ENCODE peak calls at places on chromosome 5, in ten cellular contexts. O, E, L, R, I, Z, V, X, N and S are unnamed samples.

GRCh38 chr5:152246401-152246800 is 158.7 kb downstream of the NMUR2 start:
- DNase-seq in O (no peak), E (no peak), L (peak), R (peak), I (peak), Z (no peak), V (no peak), X (peak), N (peak), S (peak)

GRCh38 chr5:140795259-140795641 is 598 bp downstream of the PCDHA2 start:
- DNase-seq in O (no peak), E (no peak), L (peak), R (no peak), I (no peak), Z (no peak), V (no peak), X (no peak), N (peak), S (no peak)

GRCh38 chr5:10235350-10235749 is 14.3 kb downstream of the ATPSCKMT start:
- DNase-seq in O (no peak), E (no peak), L (no peak), R (no peak), I (peak), Z (no peak), V (no peak), X (no peak), N (no peak), S (peak)

GRCh38 chr5:106418196-106418595 is 1252.5 kb downstream of the EFNA5 start:
- DNase-seq in O (no peak), E (no peak), L (peak), R (no peak), I (peak), Z (no peak), V (no peak), X (no peak), N (no peak), S (no peak)

GRCh38 chr5:68749648-68750047 is 344.2 kb upstream of the SLC30A5 start:
- DNase-seq in O (no peak), E (no peak), L (no peak), R (no peak), I (no peak), Z (no peak), V (no peak), X (no peak), N (no peak), S (no peak)

GRCh38 chr5:134904621-134905245 is at the start of gene PCBD2:
- DNase-seq in O (peak), E (peak), L (peak), R (peak), I (peak), Z (peak), V (peak), X (peak), N (peak), S (peak)

GRCh38 chr5:67038817-67039603 is 157.6 kb downstream of the CD180 start:
- DNase-seq in O (no peak), E (no peak), L (peak), R (no peak), I (peak), Z (no peak), V (no peak), X (no peak), N (no peak), S (peak)

GRCh38 chr5:9090381-9091026 is 455.4 kb downstream of the SEMA5A start:
- DNase-seq in O (no peak), E (no peak), L (no peak), R (no peak), I (no peak), Z (no peak), V (no peak), X (no peak), N (no peak), S (no peak)

GRCh38 chr5:80229902-80230255 is 26.0 kb downstream of the SERINC5 start:
- DNase-seq in O (peak), E (no peak), L (no peak), R (no peak), I (no peak), Z (no peak), V (no peak), X (no peak), N (no peak), S (no peak)

GRCh38 chr5:139146809-139147742 is 51.1 kb downstream of the SIL1 start:
- DNase-seq in O (no peak), E (no peak), L (peak), R (no peak), I (no peak), Z (no peak), V (no peak), X (no peak), N (no peak), S (no peak)

GRCh38 chr5:40428129-40428528 is 251.6 kb upstream of the PTGER4 start:
- DNase-seq in O (no peak), E (no peak), L (peak), R (no peak), I (peak), Z (no peak), V (no peak), X (no peak), N (no peak), S (peak)

DNA sequence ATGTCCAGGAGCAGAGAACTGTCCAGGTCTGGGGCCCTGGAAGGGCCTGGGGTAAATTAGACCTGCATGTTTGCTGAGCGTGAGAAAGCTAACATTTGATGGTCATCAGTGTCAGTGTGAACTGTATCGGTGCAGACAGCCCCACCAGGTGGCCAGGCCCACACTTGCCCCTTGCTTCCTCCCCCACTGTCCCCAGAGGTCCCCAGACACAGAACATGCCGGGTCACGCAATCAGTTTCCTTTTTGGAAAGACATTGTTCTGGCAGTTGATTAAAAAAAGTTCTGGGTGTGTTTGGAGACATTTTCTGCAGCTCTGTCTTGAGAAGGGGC is 1.5 kb downstream of the NKD2 start:
- DNase-seq in O (peak), E (no peak), L (no peak), R (no peak), I (no peak), Z (peak), V (no peak), X (no peak), N (no peak), S (no peak)
- TF ChIP-seq CTCF in O (no peak), E (no peak), L (no peak), R (no peak), I (no peak), Z (no peak), V (peak), X (peak), N (peak), S (no peak)

DNA sequence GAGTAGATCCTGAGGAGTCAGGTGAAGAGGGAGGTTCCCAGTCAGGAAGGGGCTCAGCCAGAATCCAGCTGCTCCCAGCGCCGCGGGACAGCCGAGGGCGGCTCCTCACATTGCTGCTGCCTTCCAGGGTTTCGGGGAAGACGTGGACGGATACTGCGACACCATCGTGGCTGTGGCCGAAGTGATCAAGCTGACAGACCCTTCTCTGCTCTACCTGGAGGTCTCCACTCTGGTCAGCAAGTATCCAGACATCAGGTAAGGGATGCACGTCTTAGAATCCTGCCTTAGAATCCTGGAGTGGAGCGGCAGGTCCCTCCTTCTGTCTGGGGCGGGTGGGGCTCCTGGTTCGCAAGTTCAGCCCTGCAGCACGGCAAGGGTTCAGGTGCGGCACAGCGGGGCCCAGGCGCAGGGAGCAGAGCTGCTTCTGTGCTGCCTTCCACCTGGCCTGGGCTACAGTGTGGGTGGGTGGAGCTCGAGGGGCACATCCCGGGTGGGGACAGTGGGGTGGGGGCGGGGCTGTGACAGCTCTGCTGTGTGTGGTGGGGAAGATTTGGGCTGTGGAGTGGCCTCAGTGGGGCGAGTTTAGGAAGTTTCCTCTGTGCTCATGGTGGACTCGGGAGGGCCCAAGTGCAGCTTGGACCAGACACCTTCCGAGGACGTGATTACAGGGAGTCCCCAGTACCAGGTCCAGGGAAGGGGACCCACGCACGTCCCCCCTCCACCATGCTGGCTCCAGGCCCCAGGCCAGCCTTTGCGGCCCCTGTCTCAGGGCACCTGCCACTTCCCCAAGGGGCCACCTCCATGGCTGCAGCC is 22.8 kb downstream of the EXOC3 start:
- DNase-seq in O (no peak), E (peak), L (no peak), R (no peak), I (no peak), Z (peak), V (peak), X (peak), N (no peak), S (no peak)
- H3K4me3 ChIP-seq in O (no peak), E (no peak), L (no peak), R (no peak), I (no peak), Z (no peak), V (no peak), X (no peak), N (no peak), S (no peak)

DNA sequence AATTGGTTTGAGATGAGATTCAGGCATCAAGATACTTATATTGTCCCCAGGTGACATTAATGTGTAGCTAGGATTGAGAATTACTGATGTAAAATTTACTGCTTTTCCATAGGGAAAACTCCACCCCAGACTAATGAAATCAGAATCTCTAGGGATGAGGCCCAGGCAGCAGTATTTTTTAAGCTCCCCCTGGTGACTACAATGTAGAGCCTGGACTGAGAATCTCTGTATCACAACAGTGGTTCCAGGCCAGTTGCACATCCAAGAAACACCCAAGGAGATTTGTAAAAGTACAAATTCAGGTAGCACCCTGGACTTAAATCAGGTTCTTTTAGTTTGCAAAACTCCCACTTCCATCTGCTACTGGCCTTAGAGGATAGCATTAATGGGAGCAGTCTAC is 185.7 kb downstream of the MARCHF11 start:
- DNase-seq in O (no peak), E (no peak), L (peak), R (no peak), I (no peak), Z (no peak), V (no peak), X (no peak), N (no peak), S (peak)
- TF ChIP-seq CTCF in O (no peak), E (no peak), L (peak), R (no peak), I (peak), Z (no peak), V (no peak), X (peak), N (peak), S (peak)

GRCh38 chr5:25255128-25255527 is 610.4 kb upstream of the CDH10 start:
- DNase-seq in O (no peak), E (no peak), L (no peak), R (no peak), I (no peak), Z (no peak), V (no peak), X (no peak), N (no peak), S (no peak)
- H3K4me3 ChIP-seq in O (no peak), E (no peak), L (no peak), R (no peak), I (no peak), Z (no peak), V (no peak), X (no peak), N (no peak), S (no peak)

GRCh38 chr5:43075319-43076293 is 35.5 kb upstream of the ANXA2R start:
- DNase-seq in O (no peak), E (no peak), L (peak), R (peak), I (no peak), Z (no peak), V (no peak), X (peak), N (no peak), S (peak)

GRCh38 chr5:43078956-43079355 is 38.8 kb upstream of the ANXA2R start:
- DNase-seq in O (no peak), E (no peak), L (peak), R (no peak), I (peak), Z (no peak), V (no peak), X (no peak), N (no peak), S (peak)

GRCh38 chr5:43074987-43075318 is 34.8 kb upstream of the ANXA2R start:
- DNase-seq in O (no peak), E (no peak), L (no peak), R (no peak), I (no peak), Z (no peak), V (no peak), X (no peak), N (no peak), S (no peak)

GRCh38 chr5:43068037-43068436 is 27.9 kb upstream of the ANXA2R start:
- DNase-seq in O (no peak), E (no peak), L (no peak), R (peak), I (no peak), Z (no peak), V (no peak), X (no peak), N (no peak), S (no peak)

DNA sequence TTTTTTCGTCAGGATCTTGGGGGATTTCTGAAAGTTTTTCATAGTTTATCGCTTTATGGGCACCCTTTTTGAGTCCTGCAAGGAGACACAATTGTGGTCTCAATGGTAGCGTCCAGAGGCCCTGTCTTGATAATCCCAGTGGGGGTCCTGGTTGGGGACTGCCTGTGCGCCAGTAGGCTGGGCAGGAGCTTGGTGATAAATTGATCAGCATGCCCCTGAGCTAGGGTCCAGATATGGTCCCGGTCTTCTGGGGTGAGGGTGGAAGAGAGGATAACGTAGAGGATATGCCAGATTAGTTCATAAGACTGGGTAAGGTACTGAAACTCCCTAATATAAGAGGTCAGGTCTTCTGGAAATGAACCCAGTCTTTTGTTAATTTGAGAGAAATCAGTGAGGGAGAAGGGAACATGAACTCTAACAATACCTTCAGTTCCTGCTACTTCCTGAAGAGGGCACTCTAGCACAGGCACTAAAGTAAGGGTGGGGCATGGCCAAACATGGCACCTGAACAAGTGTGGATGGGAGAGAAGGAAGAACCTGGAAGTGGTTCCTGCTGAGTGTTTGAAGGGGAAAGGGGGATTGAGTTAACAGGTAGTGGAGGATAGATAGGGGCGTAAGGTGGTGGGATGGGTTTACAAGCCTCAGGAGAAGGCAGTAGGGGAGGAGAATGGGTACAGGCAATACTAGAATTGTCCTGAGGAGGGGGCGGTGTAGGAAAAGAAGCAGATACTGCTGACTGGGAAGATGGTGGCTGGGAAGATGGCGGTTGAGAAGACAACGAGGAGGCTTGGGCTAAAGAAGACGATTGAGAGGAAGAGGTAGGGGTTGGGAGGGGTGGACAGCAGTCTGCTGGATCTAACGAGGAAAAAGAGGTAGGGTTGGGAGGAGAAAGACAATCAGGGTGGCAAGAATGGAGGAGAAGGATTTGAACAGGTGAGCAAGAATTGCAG is 33.8 kb upstream of the ANXA2R start:
- DNase-seq in O (no peak), E (no peak), L (peak), R (peak), I (no peak), Z (no peak), V (no peak), X (no peak), N (peak), S (peak)
- TF ChIP-seq CTCF in O (peak), E (peak), L (peak), R (peak), I (peak), Z (peak), V (peak), X (peak), N (peak), S (peak)

GRCh38 chr5:157855404-157855994 is 3.4 kb downstream of the CLINT1 start:
- DNase-seq in O (peak), E (no peak), L (peak), R (peak), I (peak), Z (peak), V (no peak), X (no peak), N (peak), S (peak)

GRCh38 chr5:157860898-157861894 is 2.3 kb upstream of the CLINT1 start:
- DNase-seq in O (no peak), E (no peak), L (no peak), R (peak), I (no peak), Z (no peak), V (no peak), X (no peak), N (no peak), S (no peak)

GRCh38 chr5:157859227-157859575 is 256 bp upstream of the CLINT1 start:
- DNase-seq in O (no peak), E (no peak), L (no peak), R (no peak), I (no peak), Z (no peak), V (no peak), X (no peak), N (no peak), S (no peak)

GRCh38 chr5:157857821-157858526 is 971 bp downstream of the CLINT1 start:
- DNase-seq in O (no peak), E (no peak), L (peak), R (peak), I (peak), Z (no peak), V (no peak), X (no peak), N (no peak), S (no peak)

GRCh38 chr5:157858527-157859226 is at the start of gene CLINT1:
- DNase-seq in O (peak), E (peak), L (peak), R (peak), I (peak), Z (peak), V (peak), X (peak), N (peak), S (peak)
- H3K4me3 ChIP-seq in O (peak), E (peak), L (peak), R (peak), I (peak), Z (peak), V (peak), X (peak), N (peak), S (peak)

GRCh38 chr5:61754792-61755191 is 422.7 kb downstream of the ZSWIM6 start:
- DNase-seq in O (no peak), E (no peak), L (no peak), R (no peak), I (no peak), Z (no peak), V (no peak), X (no peak), N (no peak), S (no peak)

GRCh38 chr5:61755726-61756125 is 423.7 kb downstream of the ZSWIM6 start:
- DNase-seq in O (no peak), E (no peak), L (no peak), R (no peak), I (no peak), Z (no peak), V (no peak), X (no peak), N (no peak), S (no peak)

GRCh38 chr5:61758711-61759110 is 426.7 kb downstream of the ZSWIM6 start:
- DNase-seq in O (no peak), E (no peak), L (no peak), R (no peak), I (no peak), Z (no peak), V (no peak), X (no peak), N (no peak), S (no peak)
- TF ChIP-seq CTCF in O (no peak), E (no peak), L (no peak), R (no peak), I (no peak), Z (no peak), V (no peak), X (no peak), N (no peak), S (no peak)

DNA sequence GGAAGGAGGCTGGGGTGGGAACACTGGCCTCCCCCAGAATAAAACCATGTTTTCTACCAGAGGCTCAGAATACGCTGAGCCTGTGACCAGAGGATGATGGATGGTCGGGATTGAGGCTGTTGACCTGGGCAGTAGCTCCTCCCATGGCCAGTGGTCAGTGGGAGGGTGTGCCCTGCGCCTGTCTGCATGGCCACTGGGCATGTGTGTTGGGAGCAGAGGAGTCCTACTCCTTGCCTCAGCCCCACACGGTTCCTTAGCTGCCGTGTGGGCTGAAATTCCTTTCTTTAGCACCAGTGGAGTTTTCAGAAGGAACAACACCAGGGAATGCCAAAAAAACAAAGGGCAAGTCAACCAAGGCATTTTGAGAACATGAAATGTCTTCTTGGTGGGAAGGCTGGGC is 8.5 kb upstream of the RMND5B start:
- DNase-seq in O (no peak), E (no peak), L (no peak), R (no peak), I (no peak), Z (no peak), V (no peak), X (no peak), N (no peak), S (no peak)
- H3K4me3 ChIP-seq in O (no peak), E (no peak), L (no peak), R (no peak), I (no peak), Z (peak), V (no peak), X (no peak), N (no peak), S (no peak)

GRCh38 chr5:170273968-170274710 is 23.4 kb downstream of the LCP2 start:
- DNase-seq in O (no peak), E (no peak), L (peak), R (peak), I (no peak), Z (peak), V (peak), X (no peak), N (peak), S (no peak)
- TF ChIP-seq CTCF in O (no peak), E (peak), L (peak), R (peak), I (no peak), Z (no peak), V (no peak), X (no peak), N (peak), S (peak)

DNA sequence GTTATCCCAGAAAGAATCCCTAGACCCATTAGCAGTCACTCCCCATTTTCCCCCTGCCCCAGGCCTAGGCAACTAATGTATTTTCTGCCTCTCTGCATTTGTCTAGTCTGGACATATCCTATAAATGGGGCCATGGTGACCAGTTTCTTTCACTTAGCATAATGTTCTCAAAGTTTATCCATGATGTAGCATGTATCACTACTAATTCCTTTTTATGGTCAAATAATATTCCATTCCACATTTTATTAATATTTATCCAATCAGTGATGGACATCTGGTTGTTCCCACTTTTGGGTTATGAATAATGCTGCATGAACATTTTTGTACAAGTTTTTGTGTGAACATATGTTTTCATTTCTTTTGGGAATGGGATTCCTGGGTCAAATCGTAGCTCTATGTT is 1.5 kb downstream of the FCHO2 start:
- DNase-seq in O (no peak), E (no peak), L (no peak), R (no peak), I (no peak), Z (no peak), V (no peak), X (no peak), N (no peak), S (no peak)
- H3K4me3 ChIP-seq in O (no peak), E (peak), L (peak), R (peak), I (peak), Z (peak), V (peak), X (peak), N (peak), S (peak)